ENCODE peak calls at places on chromosomes 2 and 18, in ten cellular contexts. E, V, D, Y, S, K, C, J, H and Q are unnamed samples.

GRCh38 chr2:209425082-209426071 is 1.5 kb downstream of the MAP2 start:
- DNase-seq in E (no peak), V (peak), D (no peak), Y (peak), S (no peak), K (no peak), C (no peak), J (peak), H (no peak), Q (peak)

GRCh38 chr18:44325903-44326650 is 354.6 kb upstream of the SETBP1 start:
- DNase-seq in E (no peak), V (peak), D (peak), Y (no peak), S (no peak), K (peak), C (peak), J (peak), H (peak), Q (peak)

GRCh38 chr18:23737578-23737977 is 48.3 kb downstream of the LAMA3 start:
- DNase-seq in E (no peak), V (no peak), D (no peak), Y (no peak), S (no peak), K (no peak), C (no peak), J (no peak), H (no peak), Q (no peak)

GRCh38 chr2:70630761-70631160 is 77.1 kb upstream of the TGFA start:
- DNase-seq in E (no peak), V (no peak), D (no peak), Y (no peak), S (no peak), K (no peak), C (no peak), J (no peak), H (no peak), Q (no peak)

GRCh38 chr2:136225950-136226835 is 108.2 kb upstream of the CXCR4 start:
- DNase-seq in E (no peak), V (peak), D (no peak), Y (no peak), S (peak), K (no peak), C (no peak), J (no peak), H (no peak), Q (no peak)

GRCh38 chr2:225867071-225867470 is 467.6 kb downstream of the NYAP2 start:
- DNase-seq in E (no peak), V (no peak), D (no peak), Y (no peak), S (no peak), K (no peak), C (no peak), J (no peak), H (no peak), Q (no peak)

GRCh38 chr2:139427164-139427563 is 647.0 kb upstream of the NXPH2 start:
- DNase-seq in E (no peak), V (no peak), D (no peak), Y (no peak), S (no peak), K (no peak), C (no peak), J (no peak), H (peak), Q (no peak)

GRCh38 chr2:48530033-48530804 is at the start of gene STON1:
- DNase-seq in E (peak), V (no peak), D (peak), Y (peak), S (peak), K (no peak), C (peak), J (peak), H (peak), Q (no peak)

GRCh38 chr18:77524909-77525308 is 275.3 kb downstream of the GALR1 start:
- DNase-seq in E (no peak), V (no peak), D (no peak), Y (no peak), S (no peak), K (no peak), C (no peak), J (no peak), H (no peak), Q (no peak)

GRCh38 chr18:36931116-36931515 is 102.2 kb downstream of the KIAA1328 start:
- DNase-seq in E (no peak), V (no peak), D (no peak), Y (no peak), S (no peak), K (no peak), C (no peak), J (no peak), H (no peak), Q (no peak)

GRCh38 chr18:48036191-48036590 is 105.7 kb upstream of the SMAD2 start:
- DNase-seq in E (no peak), V (no peak), D (no peak), Y (no peak), S (no peak), K (no peak), C (no peak), J (no peak), H (no peak), Q (no peak)